ENCODE peak calls at places on chromosomes 5 and 9, in eight cellular contexts. F, J, D, M, V, S, W and T are unnamed samples.

GRCh38 chr9:68961587-68961986 is 52.3 kb downstream of the PRKACG start:
- DNase-seq in F (no peak), J (no peak), D (no peak), M (no peak), V (no peak), S (no peak), W (no peak), T (no peak)

GRCh38 chr9:114025196-114025753 is 52.8 kb downstream of the AMBP start:
- DNase-seq in F (no peak), J (no peak), D (no peak), M (no peak), V (no peak), S (no peak), W (no peak), T (no peak)

GRCh38 chr5:159041754-159042153 is 58.0 kb downstream of the EBF1 start:
- DNase-seq in F (no peak), J (no peak), D (no peak), M (no peak), V (peak), S (no peak), W (no peak), T (no peak)

GRCh38 chr5:76836585-76836984 is 13.2 kb upstream of the S100Z start:
- DNase-seq in F (no peak), J (no peak), D (no peak), M (no peak), V (no peak), S (no peak), W (no peak), T (no peak)

GRCh38 chr5:23639326-23639725 is 131.9 kb downstream of the PRDM9 start:
- DNase-seq in F (no peak), J (no peak), D (no peak), M (no peak), V (no peak), S (no peak), W (no peak), T (no peak)

GRCh38 chr5:175747539-175748060 is 89.7 kb downstream of the HRH2 start:
- DNase-seq in F (no peak), J (no peak), D (no peak), M (no peak), V (no peak), S (no peak), W (no peak), T (peak)

GRCh38 chr5:150656191-150657132 is 4.6 kb upstream of the MYOZ3 start:
- DNase-seq in F (peak), J (peak), D (peak), M (peak), V (peak), S (peak), W (peak), T (no peak)

GRCh38 chr9:122777935-122778671 is 10.6 kb upstream of the OR5C1 start:
- DNase-seq in F (no peak), J (no peak), D (no peak), M (no peak), V (peak), S (no peak), W (no peak), T (no peak)

GRCh38 chr9:125150349-125151245 is 7.3 kb upstream of the SCAI start:
- DNase-seq in F (no peak), J (no peak), D (no peak), M (no peak), V (no peak), S (no peak), W (no peak), T (no peak)

GRCh38 chr9:470041-470781 is 255.5 kb downstream of the DOCK8 start:
- DNase-seq in F (peak), J (peak), D (peak), M (peak), V (peak), S (peak), W (peak), T (peak)

GRCh38 chr5:122584411-122585110 is 190.3 kb upstream of the SNX2 start:
- DNase-seq in F (no peak), J (peak), D (no peak), M (no peak), V (peak), S (no peak), W (no peak), T (no peak)

GRCh38 chr9:18795947-18796705 is 236.9 kb downstream of the SAXO1 start:
- DNase-seq in F (no peak), J (no peak), D (no peak), M (no peak), V (peak), S (no peak), W (no peak), T (no peak)

GRCh38 chr9:111897831-111898144 is 1.2 kb downstream of the UGCG start:
- DNase-seq in F (no peak), J (no peak), D (no peak), M (no peak), V (no peak), S (no peak), W (no peak), T (no peak)

GRCh38 chr5:150507283-150508020 is 479 bp upstream of the NDST1 start:
- DNase-seq in F (no peak), J (no peak), D (no peak), M (no peak), V (no peak), S (no peak), W (no peak), T (no peak)

GRCh38 chr9:37528652-37529072 is 42.9 kb downstream of the POLR1E start:
- DNase-seq in F (no peak), J (no peak), D (no peak), M (no peak), V (no peak), S (no peak), W (no peak), T (no peak)

GRCh38 chr5:175444060-175444904 is at the start of gene DRD1:
- DNase-seq in F (peak), J (peak), D (peak), M (peak), V (peak), S (peak), W (peak), T (no peak)

GRCh38 chr9:79482078-79482477 is 89.7 kb upstream of the TLE4 start:
- DNase-seq in F (no peak), J (no peak), D (no peak), M (no peak), V (no peak), S (no peak), W (no peak), T (no peak)

GRCh38 chr5:1342268-1342667 is 2.6 kb downstream of the CLPTM1L start:
- DNase-seq in F (no peak), J (no peak), D (no peak), M (no peak), V (no peak), S (no peak), W (peak), T (no peak)

GRCh38 chr5:122169350-122170103 is 40.2 kb downstream of the ZNF474 start:
- DNase-seq in F (no peak), J (no peak), D (no peak), M (no peak), V (no peak), S (no peak), W (no peak), T (no peak)

GRCh38 chr9:87494970-87495471 is 2.6 kb upstream of the DAPK1 start:
- DNase-seq in F (no peak), J (no peak), D (no peak), M (no peak), V (peak), S (no peak), W (no peak), T (no peak)

GRCh38 chr5:67149933-67150523 is 46.6 kb downstream of the CD180 start:
- DNase-seq in F (no peak), J (no peak), D (no peak), M (no peak), V (peak), S (no peak), W (no peak), T (no peak)

GRCh38 chr5:9621379-9621903 is 8.7 kb downstream of the TAS2R1 start:
- DNase-seq in F (no peak), J (no peak), D (no peak), M (no peak), V (peak), S (no peak), W (no peak), T (no peak)

GRCh38 chr5:16265141-16265540 is 85.5 kb upstream of the MARCHF11 start:
- DNase-seq in F (no peak), J (no peak), D (no peak), M (no peak), V (peak), S (no peak), W (no peak), T (no peak)

GRCh38 chr5:10610058-10610457 is 46.2 kb downstream of the ANKRD33B start:
- DNase-seq in F (no peak), J (no peak), D (no peak), M (no peak), V (no peak), S (no peak), W (no peak), T (no peak)

GRCh38 chr5:59351076-59351794 is 542.3 kb downstream of the PDE4D start:
- DNase-seq in F (no peak), J (no peak), D (no peak), M (no peak), V (no peak), S (no peak), W (no peak), T (no peak)

GRCh38 chr5:133520991-133521706 is 91.2 kb downstream of the FSTL4 start:
- DNase-seq in F (no peak), J (no peak), D (no peak), M (no peak), V (no peak), S (no peak), W (no peak), T (no peak)

GRCh38 chr5:124651663-124652513 is 94.6 kb downstream of the ZNF608 start:
- DNase-seq in F (no peak), J (peak), D (no peak), M (peak), V (peak), S (peak), W (peak), T (peak)

GRCh38 chr5:134267366-134268018 is 41.6 kb upstream of the PPP2CA start:
- DNase-seq in F (no peak), J (no peak), D (no peak), M (no peak), V (peak), S (no peak), W (no peak), T (no peak)

GRCh38 chr5:132095077-132095744 is 21.6 kb downstream of the CSF2 start:
- DNase-seq in F (no peak), J (no peak), D (no peak), M (peak), V (no peak), S (no peak), W (no peak), T (peak)

GRCh38 chr9:32395483-32396216 is 11.2 kb downstream of the ACO1 start:
- DNase-seq in F (no peak), J (no peak), D (no peak), M (no peak), V (peak), S (no peak), W (no peak), T (no peak)

GRCh38 chr9:111483419-111483861 is 743 bp downstream of the ECPAS start:
- DNase-seq in F (peak), J (peak), D (peak), M (no peak), V (peak), S (no peak), W (no peak), T (no peak)

GRCh38 chr5:30605693-30606268 is 587.7 kb upstream of the CDH6 start:
- DNase-seq in F (no peak), J (no peak), D (no peak), M (no peak), V (no peak), S (no peak), W (no peak), T (no peak)

GRCh38 chr5:122844916-122845252 is 529 bp upstream of the SNX24 start:
- DNase-seq in F (no peak), J (no peak), D (no peak), M (no peak), V (no peak), S (no peak), W (no peak), T (no peak)